ENCODE peak calls at places on chromosomes 2 and 18, in eight cellular contexts. One of them, this sample, is unnamed.

GRCh38 chr2:30178618-30179404 is 32.0 kb downstream of the YPEL5 start:
- DNase-seq in GM23338: no peak
- DNase-seq in HCT116: no peak
- DNase-seq in SK-N-SH: peak; percentile 23
- DNase-seq in HL-60: no peak
- DNase-seq in stomach: peak; percentile 26
- DNase-seq in transverse colon: peak; percentile 22
- DNase-seq in sigmoid colon: peak; percentile 92
- DNase-seq in this sample: no peak

GRCh38 chr2:136188086-136188485 is 70.1 kb upstream of the CXCR4 start:
- DNase-seq in GM23338: no peak
- DNase-seq in HCT116: no peak
- DNase-seq in SK-N-SH: no peak
- DNase-seq in HL-60: no peak
- DNase-seq in stomach: no peak
- DNase-seq in transverse colon: no peak
- DNase-seq in sigmoid colon: no peak
- DNase-seq in this sample: no peak

GRCh38 chr2:163658556-163658955 is 77.3 kb downstream of the FIGN start:
- DNase-seq in GM23338: peak; percentile 25
- DNase-seq in HCT116: no peak
- DNase-seq in SK-N-SH: no peak
- DNase-seq in HL-60: no peak
- DNase-seq in stomach: no peak
- DNase-seq in transverse colon: no peak
- DNase-seq in sigmoid colon: no peak
- DNase-seq in this sample: no peak

GRCh38 chr18:6679201-6679600 is 50.3 kb upstream of the ARHGAP28 start:
- DNase-seq in GM23338: no peak
- DNase-seq in HCT116: no peak
- DNase-seq in SK-N-SH: no peak
- DNase-seq in HL-60: no peak
- DNase-seq in stomach: no peak
- DNase-seq in transverse colon: no peak
- DNase-seq in sigmoid colon: no peak
- DNase-seq in this sample: no peak

GRCh38 chr2:200425026-200425821 is 84.6 kb downstream of the KCTD18 start:
- DNase-seq in GM23338: no peak
- DNase-seq in HCT116: no peak
- DNase-seq in SK-N-SH: no peak
- DNase-seq in HL-60: no peak
- DNase-seq in stomach: no peak
- DNase-seq in transverse colon: no peak
- DNase-seq in sigmoid colon: no peak
- DNase-seq in this sample: no peak

GRCh38 chr18:9705183-9705864 is 2.8 kb upstream of the RAB31 start:
- DNase-seq in GM23338: no peak
- DNase-seq in HCT116: no peak
- DNase-seq in SK-N-SH: no peak
- DNase-seq in HL-60: no peak
- DNase-seq in stomach: no peak
- DNase-seq in transverse colon: no peak
- DNase-seq in sigmoid colon: peak; percentile 10
- DNase-seq in this sample: no peak

GRCh38 chr2:223674998-223675609 is 72.9 kb upstream of the SCG2 start:
- DNase-seq in GM23338: no peak
- DNase-seq in HCT116: peak; percentile 54
- DNase-seq in SK-N-SH: peak; percentile 29
- DNase-seq in HL-60: no peak
- DNase-seq in stomach: no peak
- DNase-seq in transverse colon: no peak
- DNase-seq in sigmoid colon: no peak
- DNase-seq in this sample: no peak

GRCh38 chr2:142786922-142787702 is 90.4 kb upstream of the KYNU start:
- DNase-seq in GM23338: no peak
- DNase-seq in HCT116: no peak
- DNase-seq in SK-N-SH: no peak
- DNase-seq in HL-60: no peak
- DNase-seq in stomach: no peak
- DNase-seq in transverse colon: no peak
- DNase-seq in sigmoid colon: no peak
- DNase-seq in this sample: no peak

GRCh38 chr2:157304811-157305712 is 20.6 kb downstream of the ERMN start:
- DNase-seq in GM23338: no peak
- DNase-seq in HCT116: no peak
- DNase-seq in SK-N-SH: no peak
- DNase-seq in HL-60: no peak
- DNase-seq in stomach: no peak
- DNase-seq in transverse colon: no peak
- DNase-seq in sigmoid colon: no peak
- DNase-seq in this sample: no peak

GRCh38 chr2:218387369-218388194 is 5.5 kb downstream of the SLC11A1 start:
- DNase-seq in GM23338: peak; percentile 89
- DNase-seq in HCT116: no peak
- DNase-seq in SK-N-SH: peak; percentile 62
- DNase-seq in HL-60: no peak
- DNase-seq in stomach: peak; percentile 66
- DNase-seq in transverse colon: peak; percentile 75
- DNase-seq in sigmoid colon: peak; percentile 75
- DNase-seq in this sample: peak; percentile 85

GRCh38 chr18:33746261-33746660 is 168.2 kb downstream of the ASXL3 start:
- DNase-seq in GM23338: no peak
- DNase-seq in HCT116: no peak
- DNase-seq in SK-N-SH: no peak
- DNase-seq in HL-60: no peak
- DNase-seq in stomach: no peak
- DNase-seq in transverse colon: no peak
- DNase-seq in sigmoid colon: no peak
- DNase-seq in this sample: no peak

GRCh38 chr2:68463287-68463877 is 3.7 kb downstream of the FBXO48 start:
- DNase-seq in GM23338: peak; percentile 73
- DNase-seq in HCT116: peak; percentile 62
- DNase-seq in SK-N-SH: peak; percentile 63
- DNase-seq in HL-60: no peak
- DNase-seq in stomach: no peak
- DNase-seq in transverse colon: no peak
- DNase-seq in sigmoid colon: no peak
- DNase-seq in this sample: no peak

GRCh38 chr2:214193943-214194342 is 216.9 kb upstream of the VWC2L start:
- DNase-seq in GM23338: no peak
- DNase-seq in HCT116: peak; percentile 2
- DNase-seq in SK-N-SH: no peak
- DNase-seq in HL-60: no peak
- DNase-seq in stomach: no peak
- DNase-seq in transverse colon: no peak
- DNase-seq in sigmoid colon: no peak
- DNase-seq in this sample: no peak

GRCh38 chr2:171668111-171668600 is 19.1 kb upstream of the DYNC1I2 start:
- DNase-seq in GM23338: peak; percentile 8
- DNase-seq in HCT116: no peak
- DNase-seq in SK-N-SH: no peak
- DNase-seq in HL-60: no peak
- DNase-seq in stomach: no peak
- DNase-seq in transverse colon: no peak
- DNase-seq in sigmoid colon: no peak
- DNase-seq in this sample: no peak

GRCh38 chr2:23171108-23171507 is 213.9 kb upstream of the KLHL29 start:
- DNase-seq in GM23338: no peak
- DNase-seq in HCT116: no peak
- DNase-seq in SK-N-SH: no peak
- DNase-seq in HL-60: no peak
- DNase-seq in stomach: no peak
- DNase-seq in transverse colon: no peak
- DNase-seq in sigmoid colon: no peak
- DNase-seq in this sample: no peak

GRCh38 chr2:20448246-20449046 is 1.6 kb downstream of the RHOB start:
- DNase-seq in GM23338: no peak
- DNase-seq in HCT116: no peak
- DNase-seq in SK-N-SH: no peak
- DNase-seq in HL-60: no peak
- DNase-seq in stomach: peak; percentile 36
- DNase-seq in transverse colon: no peak
- DNase-seq in sigmoid colon: peak; percentile 73
- DNase-seq in this sample: peak; percentile 79

GRCh38 chr2:113072584-113072983 is 4.8 kb downstream of the IL1F10 start:
- DNase-seq in GM23338: no peak
- DNase-seq in HCT116: no peak
- DNase-seq in SK-N-SH: no peak
- DNase-seq in HL-60: no peak
- DNase-seq in stomach: no peak
- DNase-seq in transverse colon: no peak
- DNase-seq in sigmoid colon: no peak
- DNase-seq in this sample: no peak

GRCh38 chr2:26068602-26069298 is 34.9 kb downstream of the RAB10 start:
- DNase-seq in GM23338: peak; percentile 52
- DNase-seq in HCT116: peak; percentile 46
- DNase-seq in SK-N-SH: no peak
- DNase-seq in HL-60: peak; percentile 75
- DNase-seq in stomach: no peak
- DNase-seq in transverse colon: peak; percentile 18
- DNase-seq in sigmoid colon: no peak
- DNase-seq in this sample: no peak

GRCh38 chr2:64808092-64808491 is 154.4 kb upstream of the SERTAD2 start:
- DNase-seq in GM23338: no peak
- DNase-seq in HCT116: no peak
- DNase-seq in SK-N-SH: no peak
- DNase-seq in HL-60: no peak
- DNase-seq in stomach: no peak
- DNase-seq in transverse colon: no peak
- DNase-seq in sigmoid colon: no peak
- DNase-seq in this sample: no peak

GRCh38 chr2:240461471-240462072 is 26.1 kb downstream of the GPC1 start:
- DNase-seq in GM23338: no peak
- DNase-seq in HCT116: no peak
- DNase-seq in SK-N-SH: no peak
- DNase-seq in HL-60: no peak
- DNase-seq in stomach: no peak
- DNase-seq in transverse colon: no peak
- DNase-seq in sigmoid colon: peak; percentile 48
- DNase-seq in this sample: peak; percentile 68

GRCh38 chr18:36888778-36889177 is 59.9 kb downstream of the KIAA1328 start:
- DNase-seq in GM23338: no peak
- DNase-seq in HCT116: no peak
- DNase-seq in SK-N-SH: no peak
- DNase-seq in HL-60: no peak
- DNase-seq in stomach: no peak
- DNase-seq in transverse colon: no peak
- DNase-seq in sigmoid colon: no peak
- DNase-seq in this sample: no peak

DNA sequence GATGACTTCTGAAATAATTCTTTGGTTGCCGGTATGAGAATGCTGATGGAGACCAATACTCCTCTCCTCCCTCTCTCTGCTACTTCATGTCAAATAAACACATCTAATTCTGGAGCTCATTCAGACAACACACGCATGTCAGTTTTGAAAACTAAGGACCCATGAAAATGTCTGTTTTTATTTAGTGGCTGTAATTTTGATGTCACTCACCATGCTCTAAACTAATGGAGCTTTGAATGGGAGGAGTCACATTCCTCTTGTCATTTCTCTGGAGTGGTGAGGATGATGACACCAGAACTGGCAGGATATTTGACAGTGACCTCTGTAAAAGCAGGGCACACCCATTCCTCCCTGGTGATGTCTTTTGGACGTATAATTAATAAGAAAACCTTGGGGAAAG is 163.0 kb downstream of the PHLPP1 start:
- DNase-seq in GM23338: no peak
- DNase-seq in HCT116: no peak
- DNase-seq in SK-N-SH: no peak
- DNase-seq in HL-60: no peak
- DNase-seq in stomach: no peak
- DNase-seq in transverse colon: no peak
- DNase-seq in sigmoid colon: no peak
- DNase-seq in this sample: no peak
- TF ChIP-seq POLR2AphosphoS5 in GM23338: no peak
- TF ChIP-seq POLR2AphosphoS5 in HCT116: no peak
- TF ChIP-seq POLR2AphosphoS5 in SK-N-SH: no peak
- TF ChIP-seq POLR2AphosphoS5 in HL-60: no peak
- TF ChIP-seq POLR2AphosphoS5 in stomach: no peak
- TF ChIP-seq POLR2AphosphoS5 in transverse colon: no peak
- TF ChIP-seq POLR2AphosphoS5 in sigmoid colon: no peak
- TF ChIP-seq POLR2AphosphoS5 in this sample: no peak

GRCh38 chr2:45938649-45939511 is 287.4 kb downstream of the PRKCE start:
- DNase-seq in GM23338: peak; percentile 31
- DNase-seq in HCT116: peak; percentile 92
- DNase-seq in SK-N-SH: no peak
- DNase-seq in HL-60: no peak
- DNase-seq in stomach: peak; percentile 78
- DNase-seq in transverse colon: peak; percentile 84
- DNase-seq in sigmoid colon: peak; percentile 92
- DNase-seq in this sample: no peak
- H3K27ac ChIP-seq in GM23338: no peak overlapping the region
- H3K27ac ChIP-seq in HCT116: peak overlapping the region; percentile 68
- H3K27ac ChIP-seq in SK-N-SH: peak overlapping the region; percentile 55
- H3K27ac ChIP-seq in HL-60: no peak overlapping the region
- H3K27ac ChIP-seq in stomach: peak overlapping the region; percentile 80
- H3K27ac ChIP-seq in transverse colon: peak overlapping the region; percentile 51
- H3K27ac ChIP-seq in sigmoid colon: peak overlapping the region; percentile 90
- H3K27ac ChIP-seq in this sample: no peak overlapping the region

GRCh38 chr2:38405917-38406596 is 29.0 kb upstream of the ATL2 start:
- DNase-seq in GM23338: no peak
- DNase-seq in HCT116: no peak
- DNase-seq in SK-N-SH: no peak
- DNase-seq in HL-60: no peak
- DNase-seq in stomach: no peak
- DNase-seq in transverse colon: no peak
- DNase-seq in sigmoid colon: no peak
- DNase-seq in this sample: no peak
- TF ChIP-seq POLR2AphosphoS5 in GM23338: no peak
- TF ChIP-seq POLR2AphosphoS5 in HCT116: no peak
- TF ChIP-seq POLR2AphosphoS5 in SK-N-SH: no peak
- TF ChIP-seq POLR2AphosphoS5 in HL-60: no peak
- TF ChIP-seq POLR2AphosphoS5 in stomach: no peak
- TF ChIP-seq POLR2AphosphoS5 in transverse colon: no peak
- TF ChIP-seq POLR2AphosphoS5 in sigmoid colon: no peak
- TF ChIP-seq POLR2AphosphoS5 in this sample: no peak

DNA sequence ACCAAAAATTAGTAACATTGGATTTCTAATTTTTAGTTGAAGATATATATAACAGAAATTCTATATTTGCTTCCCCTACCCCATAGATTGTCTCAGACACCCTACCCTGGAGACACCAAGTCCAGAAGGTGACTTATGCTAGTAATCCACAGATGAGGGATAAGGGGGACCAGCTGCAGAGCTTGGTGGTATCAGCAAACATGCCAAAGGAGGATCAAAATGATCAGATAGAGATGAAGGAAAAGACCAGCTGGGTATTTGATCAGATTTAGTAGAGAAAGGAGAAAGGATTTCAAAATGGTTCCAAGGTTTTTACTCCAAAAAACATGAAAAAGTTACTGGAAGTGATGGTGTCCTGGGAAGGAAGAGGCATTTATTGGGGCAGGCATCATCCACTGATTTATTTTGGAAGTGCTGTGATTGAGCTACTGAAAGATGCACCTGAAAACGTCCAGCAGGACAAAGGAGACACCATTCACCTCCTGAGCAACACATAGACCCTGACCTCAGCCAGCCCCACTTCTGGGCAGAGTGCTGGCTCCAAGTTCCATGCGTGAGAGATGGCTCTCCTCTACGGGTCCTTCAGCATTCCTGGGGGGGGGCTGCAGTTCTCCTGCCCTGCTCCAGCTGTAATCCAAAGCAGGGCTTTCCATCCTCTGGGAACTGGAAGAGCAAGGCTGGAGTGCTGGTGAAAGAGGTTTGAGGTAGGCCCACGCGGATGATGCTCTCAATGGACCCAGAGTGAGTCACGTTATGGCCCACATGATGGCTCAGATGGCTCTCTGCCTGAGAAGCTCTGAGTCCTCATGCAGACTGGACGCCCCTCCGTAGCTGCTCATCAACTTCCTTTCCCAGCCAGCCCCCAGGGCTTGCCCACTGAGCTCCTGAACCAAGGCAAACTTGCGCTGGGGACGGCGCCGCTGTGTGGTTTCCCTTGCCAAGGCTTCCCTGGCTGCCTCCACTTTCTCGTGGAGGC is 3.7 kb upstream of the LRRFIP1 start:
- DNase-seq in GM23338: no peak
- DNase-seq in HCT116: no peak
- DNase-seq in SK-N-SH: no peak
- DNase-seq in HL-60: no peak
- DNase-seq in stomach: no peak
- DNase-seq in transverse colon: no peak
- DNase-seq in sigmoid colon: no peak
- DNase-seq in this sample: no peak
- H3K27ac ChIP-seq in GM23338: no peak overlapping the region
- H3K27ac ChIP-seq in HCT116: no peak overlapping the region
- H3K27ac ChIP-seq in SK-N-SH: no peak overlapping the region
- H3K27ac ChIP-seq in HL-60: no peak overlapping the region
- H3K27ac ChIP-seq in stomach: no peak overlapping the region
- H3K27ac ChIP-seq in transverse colon: no peak overlapping the region
- H3K27ac ChIP-seq in sigmoid colon: no peak overlapping the region
- H3K27ac ChIP-seq in this sample: peak overlapping the region; percentile 74